ENCODE peak calls at places on chromosomes 13 and 19, in nine cellular contexts. B, W, G, P, C, E, K, U and X are unnamed samples.
A peak's percentile ranks its signal among the peaks of the same experiment; 100 is the strongest.

GRCh38 chr19:57671124-57671895 is 2.6 kb downstream of the ZSCAN4 start:
- DNase-seq in B (peak; percentile 32), E (no peak), K (no peak), G (no peak), C (no peak), U (no peak), P (no peak), W (no peak), X (no peak)

GRCh38 chr13:65605386-65605785 is 1624.8 kb downstream of the PCDH9 start:
- DNase-seq in B (no peak), C (no peak), G (peak; percentile 27), U (no peak), E (no peak), W (no peak), P (no peak), K (no peak), X (no peak)

GRCh38 chr13:99886706-99887105 is 84.9 kb downstream of the ZIC5 start:
- DNase-seq in E (no peak), G (no peak), U (no peak), W (no peak), P (peak; percentile 50), K (no peak), B (peak; percentile 26), C (no peak), X (no peak)

GRCh38 chr19:40331052-40331451 is 17.1 kb downstream of the C19orf47 start:
- DNase-seq in G (no peak), K (no peak), P (no peak), W (no peak), E (no peak), U (no peak), B (no peak), C (no peak), X (no peak)

GRCh38 chr13:112067121-112067741 is at the start of gene SOX1:
- DNase-seq in W (no peak), B (no peak), C (peak; percentile 15), K (no peak), U (peak; percentile 87), G (no peak), E (no peak), P (no peak), X (peak; percentile 75)

GRCh38 chr19:39677931-39678889 is 22.5 kb downstream of the LGALS16 start:
- DNase-seq in W (no peak), K (no peak), P (peak; percentile 59), U (no peak), C (no peak), E (peak; percentile 14), G (peak; percentile 5), B (no peak), X (peak; percentile 80)

GRCh38 chr19:1264801-1265610 is 4.1 kb upstream of the CIRBP start:
- DNase-seq in U (peak; percentile 86), B (peak; percentile 95), W (no peak), C (peak; percentile 84), G (peak; percentile 94), K (no peak), E (peak; percentile 77), P (peak; percentile 92), X (peak; percentile 75)

GRCh38 chr13:107770541-107770940 is 444.8 kb downstream of the LIG4 start:
- DNase-seq in G (no peak), K (no peak), P (no peak), U (peak; percentile 50), E (no peak), C (no peak), B (no peak), W (no peak), X (no peak)

GRCh38 chr19:55146648-55147218 is 2.3 kb downstream of the TNNT1 start:
- DNase-seq in G (no peak), K (no peak), P (peak; percentile 67), B (peak; percentile 16), E (peak; percentile 81), W (no peak), U (peak; percentile 91), C (no peak), X (peak; percentile 88)

GRCh38 chr13:113845723-113846638 is 17.9 kb downstream of the GAS6 start:
- DNase-seq in W (no peak), G (no peak), C (no peak), U (no peak), P (no peak), B (no peak), K (no peak), E (no peak), X (no peak)

GRCh38 chr13:98992355-98992754 is 14.5 kb upstream of the DOCK9 start:
- DNase-seq in P (peak; percentile 80), U (no peak), B (no peak), W (no peak), C (no peak), E (no peak), K (no peak), G (peak; percentile 55), X (no peak)

GRCh38 chr19:14979136-14979497 is 547 bp downstream of the SLC1A6 start:
- DNase-seq in C (no peak), P (no peak), G (no peak), W (no peak), K (no peak), U (peak; percentile 60), E (no peak), B (no peak), X (no peak)

GRCh38 chr13:46675016-46675415 is 121.9 kb downstream of the ESD start:
- DNase-seq in B (no peak), E (no peak), C (no peak), G (no peak), K (no peak), U (no peak), P (no peak), W (no peak), X (no peak)